ENCODE peak calls at places on chromosomes 5 and 9, in five cellular contexts. One of them, this sample, is unnamed.

GRCh38 chr9:4137755-4138154 is 162.1 kb downstream of the GLIS3 start:
- DNase-seq in lung: no peak
- DNase-seq in body of pancreas: no peak
- DNase-seq in A549: peak; percentile 77
- DNase-seq in GM12865: no peak
- DNase-seq in this sample: peak; percentile 51

GRCh38 chr5:163478982-163479271 is 18.5 kb downstream of the HMMR start:
- DNase-seq in lung: no peak
- DNase-seq in body of pancreas: no peak
- DNase-seq in A549: no peak
- DNase-seq in GM12865: no peak
- DNase-seq in this sample: no peak

GRCh38 chr9:124835026-124835501 is 18.2 kb upstream of the WDR38 start:
- DNase-seq in lung: no peak
- DNase-seq in body of pancreas: peak; percentile 92
- DNase-seq in A549: peak; percentile 46
- DNase-seq in GM12865: no peak
- DNase-seq in this sample: no peak

GRCh38 chr5:7834982-7835381 is 16.0 kb downstream of the CFAP90 start:
- DNase-seq in lung: no peak
- DNase-seq in body of pancreas: no peak
- DNase-seq in A549: no peak
- DNase-seq in GM12865: no peak
- DNase-seq in this sample: no peak

GRCh38 chr5:136590581-136590980 is 225.2 kb upstream of the TRPC7 start:
- DNase-seq in lung: no peak
- DNase-seq in body of pancreas: no peak
- DNase-seq in A549: no peak
- DNase-seq in GM12865: no peak
- DNase-seq in this sample: no peak

GRCh38 chr9:113634597-113635515 is 171.3 kb downstream of the RGS3 start:
- DNase-seq in lung: no peak
- DNase-seq in body of pancreas: peak; percentile 0
- DNase-seq in A549: no peak
- DNase-seq in GM12865: no peak
- DNase-seq in this sample: no peak

GRCh38 chr9:136533775-136534157 is 12.1 kb downstream of the NOTCH1 start:
- DNase-seq in lung: peak; percentile 65
- DNase-seq in body of pancreas: no peak
- DNase-seq in A549: no peak
- DNase-seq in GM12865: no peak
- DNase-seq in this sample: no peak

GRCh38 chr5:159928122-159928960 is 12.1 kb downstream of the ADRA1B start:
- DNase-seq in lung: no peak
- DNase-seq in body of pancreas: no peak
- DNase-seq in A549: peak; percentile 68
- DNase-seq in GM12865: no peak
- DNase-seq in this sample: peak; percentile 52

GRCh38 chr5:137564475-137564961 is 65.4 kb upstream of the SPOCK1 start:
- DNase-seq in lung: no peak
- DNase-seq in body of pancreas: no peak
- DNase-seq in A549: no peak
- DNase-seq in GM12865: no peak
- DNase-seq in this sample: no peak

GRCh38 chr9:126979461-126979860 is 64.9 kb downstream of the RALGPS1 start:
- DNase-seq in lung: no peak
- DNase-seq in body of pancreas: no peak
- DNase-seq in A549: no peak
- DNase-seq in GM12865: no peak
- DNase-seq in this sample: no peak

GRCh38 chr9:134060546-134060945 is 7.3 kb downstream of the BRD3 start:
- DNase-seq in lung: no peak
- DNase-seq in body of pancreas: no peak
- DNase-seq in A549: no peak
- DNase-seq in GM12865: no peak
- DNase-seq in this sample: no peak

GRCh38 chr5:59569608-59570334 is 323.8 kb downstream of the PDE4D start:
- DNase-seq in lung: no peak
- DNase-seq in body of pancreas: no peak
- DNase-seq in A549: no peak
- DNase-seq in GM12865: no peak
- DNase-seq in this sample: no peak

GRCh38 chr5:125311743-125312142 is 565.3 kb upstream of the ZNF608 start:
- DNase-seq in lung: no peak
- DNase-seq in body of pancreas: no peak
- DNase-seq in A549: peak; percentile 37
- DNase-seq in GM12865: no peak
- DNase-seq in this sample: peak; percentile 65

GRCh38 chr5:142065273-142065672 is 43.3 kb upstream of the NDFIP1 start:
- DNase-seq in lung: no peak
- DNase-seq in body of pancreas: peak; percentile 16
- DNase-seq in A549: no peak
- DNase-seq in GM12865: no peak
- DNase-seq in this sample: no peak

GRCh38 chr9:133635506-133635902 is 659 bp upstream of the DBH start:
- DNase-seq in lung: no peak
- DNase-seq in body of pancreas: no peak
- DNase-seq in A549: no peak
- DNase-seq in GM12865: no peak
- DNase-seq in this sample: no peak

GRCh38 chr5:147223343-147223742 is 11.5 kb upstream of the STK32A start:
- DNase-seq in lung: no peak
- DNase-seq in body of pancreas: no peak
- DNase-seq in A549: no peak
- DNase-seq in GM12865: no peak
- DNase-seq in this sample: no peak

GRCh38 chr9:82593436-82593835 is 469.5 kb downstream of the RASEF start:
- DNase-seq in lung: no peak
- DNase-seq in body of pancreas: no peak
- DNase-seq in A549: no peak
- DNase-seq in GM12865: no peak
- DNase-seq in this sample: no peak

GRCh38 chr5:151319334-151319733 is 15.8 kb upstream of the SLC36A3 start:
- DNase-seq in lung: no peak
- DNase-seq in body of pancreas: peak; percentile 18
- DNase-seq in A549: peak; percentile 31
- DNase-seq in GM12865: peak; percentile 45
- DNase-seq in this sample: no peak

GRCh38 chr5:99973779-99974178 is 561.4 kb upstream of the FAM174A start:
- DNase-seq in lung: no peak
- DNase-seq in body of pancreas: no peak
- DNase-seq in A549: no peak
- DNase-seq in GM12865: no peak
- DNase-seq in this sample: no peak

GRCh38 chr5:1050449-1051365 is 42.1 kb downstream of the NKD2 start:
- DNase-seq in lung: no peak
- DNase-seq in body of pancreas: no peak
- DNase-seq in A549: no peak
- DNase-seq in GM12865: no peak
- DNase-seq in this sample: no peak

GRCh38 chr5:19886123-19886921 is 101.7 kb downstream of the CDH18 start:
- DNase-seq in lung: no peak
- DNase-seq in body of pancreas: no peak
- DNase-seq in A549: no peak
- DNase-seq in GM12865: no peak
- DNase-seq in this sample: peak; percentile 49

GRCh38 chr5:139232161-139232724 is 34.1 kb upstream of the SIL1 start:
- DNase-seq in lung: no peak
- DNase-seq in body of pancreas: no peak
- DNase-seq in A549: no peak
- DNase-seq in GM12865: peak; percentile 49
- DNase-seq in this sample: no peak

GRCh38 chr5:59565551-59565950 is 328.0 kb downstream of the PDE4D start:
- DNase-seq in lung: no peak
- DNase-seq in body of pancreas: no peak
- DNase-seq in A549: no peak
- DNase-seq in GM12865: no peak
- DNase-seq in this sample: no peak

GRCh38 chr9:7216004-7216821 is 458.4 kb downstream of the KDM4C start:
- DNase-seq in lung: no peak
- DNase-seq in body of pancreas: no peak
- DNase-seq in A549: peak; percentile 36
- DNase-seq in GM12865: no peak
- DNase-seq in this sample: peak; percentile 47

GRCh38 chr5:109062669-109063068 is 315.0 kb downstream of the FER start:
- DNase-seq in lung: no peak
- DNase-seq in body of pancreas: no peak
- DNase-seq in A549: no peak
- DNase-seq in GM12865: no peak
- DNase-seq in this sample: peak; percentile 33

GRCh38 chr9:14993061-14993800 is 83.0 kb upstream of the FREM1 start:
- DNase-seq in lung: peak; percentile 85
- DNase-seq in body of pancreas: peak; percentile 90
- DNase-seq in A549: peak; percentile 53
- DNase-seq in GM12865: peak; percentile 2
- DNase-seq in this sample: peak; percentile 2

GRCh38 chr5:170277953-170278352 is 19.6 kb downstream of the LCP2 start:
- DNase-seq in lung: no peak
- DNase-seq in body of pancreas: no peak
- DNase-seq in A549: no peak
- DNase-seq in GM12865: peak; percentile 17
- DNase-seq in this sample: no peak

GRCh38 chr9:128421474-128422010 is 885 bp downstream of the CERCAM start:
- DNase-seq in lung: no peak
- DNase-seq in body of pancreas: no peak
- DNase-seq in A549: no peak
- DNase-seq in GM12865: no peak
- DNase-seq in this sample: peak; percentile 20

GRCh38 chr5:142360607-142361120 is 35.8 kb upstream of the SPRY4 start:
- DNase-seq in lung: no peak
- DNase-seq in body of pancreas: peak; percentile 40
- DNase-seq in A549: peak; percentile 59
- DNase-seq in GM12865: no peak
- DNase-seq in this sample: no peak

GRCh38 chr9:21994996-21995651 is 533 bp downstream of the CDKN2B-AS1 start:
- DNase-seq in lung: peak; percentile 75
- DNase-seq in body of pancreas: peak; percentile 58
- DNase-seq in A549: no peak
- DNase-seq in GM12865: peak; percentile 95
- DNase-seq in this sample: no peak

GRCh38 chr5:35160486-35161116 is 69.7 kb downstream of the PRLR start:
- DNase-seq in lung: no peak
- DNase-seq in body of pancreas: no peak
- DNase-seq in A549: no peak
- DNase-seq in GM12865: no peak
- DNase-seq in this sample: no peak

GRCh38 chr9:131585375-131585774 is 40.1 kb downstream of the PRRT1B start:
- DNase-seq in lung: no peak
- DNase-seq in body of pancreas: no peak
- DNase-seq in A549: no peak
- DNase-seq in GM12865: peak; percentile 47
- DNase-seq in this sample: no peak

GRCh38 chr5:172010278-172010677 is 3.8 kb upstream of the FBXW11 start:
- DNase-seq in lung: no peak
- DNase-seq in body of pancreas: no peak
- DNase-seq in A549: peak; percentile 34
- DNase-seq in GM12865: no peak
- DNase-seq in this sample: no peak
- TF ChIP-seq CTCF in lung: no peak
- TF ChIP-seq CTCF in body of pancreas: no peak
- TF ChIP-seq CTCF in A549: no peak
- TF ChIP-seq CTCF in GM12865: peak; percentile 13
- TF ChIP-seq CTCF in this sample: peak; percentile 27

GRCh38 chr9:967851-968641 is 8.4 kb upstream of the DMRT3 start:
- DNase-seq in lung: peak; percentile 21
- DNase-seq in body of pancreas: no peak
- DNase-seq in A549: no peak
- DNase-seq in GM12865: no peak
- DNase-seq in this sample: no peak

GRCh38 chr9:966936-967335 is 9.5 kb upstream of the DMRT3 start:
- DNase-seq in lung: no peak
- DNase-seq in body of pancreas: no peak
- DNase-seq in A549: no peak
- DNase-seq in GM12865: no peak
- DNase-seq in this sample: no peak

GRCh38 chr9:965497-965896 is 11.0 kb upstream of the DMRT3 start:
- DNase-seq in lung: no peak
- DNase-seq in body of pancreas: no peak
- DNase-seq in A549: no peak
- DNase-seq in GM12865: no peak
- DNase-seq in this sample: no peak

GRCh38 chr9:969310-969692 is 7.2 kb upstream of the DMRT3 start:
- DNase-seq in lung: no peak
- DNase-seq in body of pancreas: no peak
- DNase-seq in A549: no peak
- DNase-seq in GM12865: no peak
- DNase-seq in this sample: no peak

GRCh38 chr9:967436-967835 is 9.0 kb upstream of the DMRT3 start:
- DNase-seq in lung: no peak
- DNase-seq in body of pancreas: no peak
- DNase-seq in A549: no peak
- DNase-seq in GM12865: no peak
- DNase-seq in this sample: no peak
- H3K4me3 ChIP-seq in lung: no peak overlapping the region
- H3K4me3 ChIP-seq in body of pancreas: no peak overlapping the region
- H3K4me3 ChIP-seq in A549: no peak overlapping the region
- H3K4me3 ChIP-seq in GM12865: no peak overlapping the region
- H3K4me3 ChIP-seq in this sample: no peak overlapping the region

DNA sequence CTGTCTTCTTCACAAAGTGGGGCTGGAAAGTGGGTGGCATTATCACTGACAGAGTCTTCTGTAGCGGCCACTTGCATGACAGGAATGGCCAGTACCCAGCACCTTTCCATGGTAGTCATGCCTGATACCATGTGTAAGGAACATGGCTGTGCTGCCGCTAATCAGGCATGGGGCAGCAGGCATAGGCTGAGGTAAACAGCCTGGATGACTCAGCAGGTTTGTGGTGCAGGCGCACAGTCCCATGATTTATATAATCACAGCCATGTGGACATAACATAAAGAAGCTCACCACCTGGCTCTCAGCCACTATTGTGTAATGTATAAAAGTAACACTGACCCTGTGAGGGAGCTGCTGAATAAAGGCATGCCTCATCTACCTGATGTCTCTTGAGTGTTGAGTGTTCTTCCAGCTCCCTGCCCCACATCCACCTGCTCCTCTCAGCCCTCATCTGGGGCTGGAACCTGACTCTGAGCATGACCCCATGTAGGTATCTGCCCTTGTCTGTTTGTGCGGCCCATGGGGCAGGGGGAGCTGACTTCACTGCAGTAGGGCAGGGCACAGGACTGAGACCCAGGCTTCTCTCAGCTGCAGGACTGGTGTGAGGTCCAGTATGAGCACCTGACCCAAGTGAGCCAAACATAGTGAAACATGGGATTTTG is 13.2 kb upstream of the ICE1 start:
- DNase-seq in lung: no peak
- DNase-seq in body of pancreas: no peak
- DNase-seq in A549: peak; percentile 47
- DNase-seq in GM12865: peak; percentile 13
- DNase-seq in this sample: no peak
- TF ChIP-seq CTCF in lung: no peak
- TF ChIP-seq CTCF in body of pancreas: no peak
- TF ChIP-seq CTCF in A549: no peak
- TF ChIP-seq CTCF in GM12865: no peak
- TF ChIP-seq CTCF in this sample: no peak

DNA sequence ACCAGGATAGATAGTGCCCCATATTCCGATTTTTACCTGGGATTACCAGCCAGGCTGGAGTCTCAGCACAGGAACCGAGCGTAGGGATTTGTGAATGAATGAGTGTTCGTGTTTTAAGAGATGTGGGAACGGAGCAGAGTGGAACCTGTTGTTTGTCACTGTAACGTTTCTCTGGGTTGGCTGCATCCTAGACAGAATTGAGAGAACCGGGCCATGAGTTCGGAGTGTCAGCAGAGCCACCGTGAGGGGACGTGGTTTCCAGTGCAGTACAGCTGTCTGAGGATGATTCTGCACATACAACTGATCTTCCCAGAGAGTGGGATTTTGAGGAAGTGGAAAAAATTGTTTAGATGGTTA is 1.2 kb downstream of the PDE8B start:
- DNase-seq in lung: no peak
- DNase-seq in body of pancreas: no peak
- DNase-seq in A549: no peak
- DNase-seq in GM12865: no peak
- DNase-seq in this sample: no peak
- H3K4me3 ChIP-seq in lung: peak overlapping the region; percentile 19
- H3K4me3 ChIP-seq in body of pancreas: no peak overlapping the region
- H3K4me3 ChIP-seq in A549: no peak overlapping the region
- H3K4me3 ChIP-seq in GM12865: no peak overlapping the region
- H3K4me3 ChIP-seq in this sample: no peak overlapping the region